ENCODE peak calls at places on chromosomes 5 and 9, in ten cellular contexts. One of them, this sample, is unnamed.

GRCh38 chr5:94102849-94103248 is 361.4 kb upstream of the POU5F2 start:
- DNase-seq in LoVo: no peak
- DNase-seq in stimulated activated CD4-positive, alpha-beta T cell treated with anti-CD3 and anti-CD28 coated beads, TNF-alpha, amount 100 ng/mL, for 1 hour: no peak
- DNase-seq in iPS-NIHi11: no peak
- DNase-seq in kidney epithelial cell: no peak
- DNase-seq in BE2C: no peak
- DNase-seq in ACHN: no peak
- DNase-seq in suprapubic skin: no peak
- DNase-seq in activated T-helper 1 cell treated with Interleukin-2 at 50 U/mL for 16 hours: no peak
- DNase-seq in PC-9: no peak
- DNase-seq in this sample: no peak

GRCh38 chr9:137083418-137084004 is 3.3 kb upstream of the MAN1B1 start:
- DNase-seq in LoVo: peak; percentile 85
- DNase-seq in stimulated activated CD4-positive, alpha-beta T cell treated with anti-CD3 and anti-CD28 coated beads, TNF-alpha, amount 100 ng/mL, for 1 hour: no peak
- DNase-seq in iPS-NIHi11: no peak
- DNase-seq in kidney epithelial cell: peak; percentile 96
- DNase-seq in BE2C: peak; percentile 89
- DNase-seq in ACHN: peak; percentile 96
- DNase-seq in suprapubic skin: peak; percentile 85
- DNase-seq in activated T-helper 1 cell treated with Interleukin-2 at 50 U/mL for 16 hours: no peak
- DNase-seq in PC-9: peak; percentile 87
- DNase-seq in this sample: no peak

GRCh38 chr9:121541945-121542344 is 42.3 kb upstream of the GGTA1 start:
- DNase-seq in LoVo: no peak
- DNase-seq in stimulated activated CD4-positive, alpha-beta T cell treated with anti-CD3 and anti-CD28 coated beads, TNF-alpha, amount 100 ng/mL, for 1 hour: no peak
- DNase-seq in iPS-NIHi11: no peak
- DNase-seq in kidney epithelial cell: no peak
- DNase-seq in BE2C: no peak
- DNase-seq in ACHN: no peak
- DNase-seq in suprapubic skin: no peak
- DNase-seq in activated T-helper 1 cell treated with Interleukin-2 at 50 U/mL for 16 hours: no peak
- DNase-seq in PC-9: no peak
- DNase-seq in this sample: no peak

GRCh38 chr5:176904276-176904675 is 5.1 kb upstream of the HK3 start:
- DNase-seq in LoVo: no peak
- DNase-seq in stimulated activated CD4-positive, alpha-beta T cell treated with anti-CD3 and anti-CD28 coated beads, TNF-alpha, amount 100 ng/mL, for 1 hour: no peak
- DNase-seq in iPS-NIHi11: no peak
- DNase-seq in kidney epithelial cell: no peak
- DNase-seq in BE2C: no peak
- DNase-seq in ACHN: peak; percentile 32
- DNase-seq in suprapubic skin: no peak
- DNase-seq in activated T-helper 1 cell treated with Interleukin-2 at 50 U/mL for 16 hours: no peak
- DNase-seq in PC-9: no peak
- DNase-seq in this sample: no peak

GRCh38 chr9:115442054-115442453 is 324.1 kb upstream of the TNC start:
- DNase-seq in LoVo: no peak
- DNase-seq in stimulated activated CD4-positive, alpha-beta T cell treated with anti-CD3 and anti-CD28 coated beads, TNF-alpha, amount 100 ng/mL, for 1 hour: no peak
- DNase-seq in iPS-NIHi11: no peak
- DNase-seq in kidney epithelial cell: peak; percentile 42
- DNase-seq in BE2C: no peak
- DNase-seq in ACHN: no peak
- DNase-seq in suprapubic skin: no peak
- DNase-seq in activated T-helper 1 cell treated with Interleukin-2 at 50 U/mL for 16 hours: no peak
- DNase-seq in PC-9: no peak
- DNase-seq in this sample: no peak

GRCh38 chr5:102971693-102972293 is 148.1 kb downstream of the GIN1 start:
- DNase-seq in LoVo: peak; percentile 15
- DNase-seq in stimulated activated CD4-positive, alpha-beta T cell treated with anti-CD3 and anti-CD28 coated beads, TNF-alpha, amount 100 ng/mL, for 1 hour: no peak
- DNase-seq in iPS-NIHi11: no peak
- DNase-seq in kidney epithelial cell: no peak
- DNase-seq in BE2C: no peak
- DNase-seq in ACHN: peak; percentile 46
- DNase-seq in suprapubic skin: no peak
- DNase-seq in activated T-helper 1 cell treated with Interleukin-2 at 50 U/mL for 16 hours: no peak
- DNase-seq in PC-9: no peak
- DNase-seq in this sample: no peak

GRCh38 chr9:27602107-27602836 is 29.0 kb upstream of the C9orf72 start:
- DNase-seq in LoVo: no peak
- DNase-seq in stimulated activated CD4-positive, alpha-beta T cell treated with anti-CD3 and anti-CD28 coated beads, TNF-alpha, amount 100 ng/mL, for 1 hour: no peak
- DNase-seq in iPS-NIHi11: no peak
- DNase-seq in kidney epithelial cell: no peak
- DNase-seq in BE2C: no peak
- DNase-seq in ACHN: no peak
- DNase-seq in suprapubic skin: no peak
- DNase-seq in activated T-helper 1 cell treated with Interleukin-2 at 50 U/mL for 16 hours: no peak
- DNase-seq in PC-9: no peak
- DNase-seq in this sample: no peak

GRCh38 chr9:8474937-8475336 is 675.4 kb upstream of the DMAC1 start:
- DNase-seq in LoVo: no peak
- DNase-seq in stimulated activated CD4-positive, alpha-beta T cell treated with anti-CD3 and anti-CD28 coated beads, TNF-alpha, amount 100 ng/mL, for 1 hour: no peak
- DNase-seq in iPS-NIHi11: no peak
- DNase-seq in kidney epithelial cell: no peak
- DNase-seq in BE2C: no peak
- DNase-seq in ACHN: no peak
- DNase-seq in suprapubic skin: no peak
- DNase-seq in activated T-helper 1 cell treated with Interleukin-2 at 50 U/mL for 16 hours: no peak
- DNase-seq in PC-9: no peak
- DNase-seq in this sample: no peak

GRCh38 chr5:107805819-107806218 is 135.1 kb upstream of the EFNA5 start:
- DNase-seq in LoVo: no peak
- DNase-seq in stimulated activated CD4-positive, alpha-beta T cell treated with anti-CD3 and anti-CD28 coated beads, TNF-alpha, amount 100 ng/mL, for 1 hour: no peak
- DNase-seq in iPS-NIHi11: peak; percentile 35
- DNase-seq in kidney epithelial cell: no peak
- DNase-seq in BE2C: peak; percentile 60
- DNase-seq in ACHN: no peak
- DNase-seq in suprapubic skin: no peak
- DNase-seq in activated T-helper 1 cell treated with Interleukin-2 at 50 U/mL for 16 hours: no peak
- DNase-seq in PC-9: no peak
- DNase-seq in this sample: no peak

GRCh38 chr5:119808474-119808873 is 179.1 kb downstream of the FAM170A start:
- DNase-seq in LoVo: no peak
- DNase-seq in stimulated activated CD4-positive, alpha-beta T cell treated with anti-CD3 and anti-CD28 coated beads, TNF-alpha, amount 100 ng/mL, for 1 hour: no peak
- DNase-seq in iPS-NIHi11: no peak
- DNase-seq in kidney epithelial cell: no peak
- DNase-seq in BE2C: no peak
- DNase-seq in ACHN: no peak
- DNase-seq in suprapubic skin: no peak
- DNase-seq in activated T-helper 1 cell treated with Interleukin-2 at 50 U/mL for 16 hours: no peak
- DNase-seq in PC-9: no peak
- DNase-seq in this sample: no peak

GRCh38 chr5:74391410-74391809 is 249.1 kb downstream of the ENC1 start:
- DNase-seq in LoVo: no peak
- DNase-seq in stimulated activated CD4-positive, alpha-beta T cell treated with anti-CD3 and anti-CD28 coated beads, TNF-alpha, amount 100 ng/mL, for 1 hour: no peak
- DNase-seq in iPS-NIHi11: no peak
- DNase-seq in kidney epithelial cell: no peak
- DNase-seq in BE2C: no peak
- DNase-seq in ACHN: no peak
- DNase-seq in suprapubic skin: no peak
- DNase-seq in activated T-helper 1 cell treated with Interleukin-2 at 50 U/mL for 16 hours: no peak
- DNase-seq in PC-9: no peak
- DNase-seq in this sample: no peak

GRCh38 chr5:157511656-157512644 is 51.9 kb downstream of the NIPAL4 start:
- DNase-seq in LoVo: peak; percentile 25
- DNase-seq in stimulated activated CD4-positive, alpha-beta T cell treated with anti-CD3 and anti-CD28 coated beads, TNF-alpha, amount 100 ng/mL, for 1 hour: no peak
- DNase-seq in iPS-NIHi11: peak; percentile 70
- DNase-seq in kidney epithelial cell: peak; percentile 92
- DNase-seq in BE2C: peak; percentile 52
- DNase-seq in ACHN: peak; percentile 80
- DNase-seq in suprapubic skin: peak; percentile 95
- DNase-seq in activated T-helper 1 cell treated with Interleukin-2 at 50 U/mL for 16 hours: no peak
- DNase-seq in PC-9: peak; percentile 87
- DNase-seq in this sample: no peak

GRCh38 chr5:39740404-39740803 is 315.6 kb upstream of the DAB2 start:
- DNase-seq in LoVo: no peak
- DNase-seq in stimulated activated CD4-positive, alpha-beta T cell treated with anti-CD3 and anti-CD28 coated beads, TNF-alpha, amount 100 ng/mL, for 1 hour: no peak
- DNase-seq in iPS-NIHi11: no peak
- DNase-seq in kidney epithelial cell: no peak
- DNase-seq in BE2C: no peak
- DNase-seq in ACHN: no peak
- DNase-seq in suprapubic skin: no peak
- DNase-seq in activated T-helper 1 cell treated with Interleukin-2 at 50 U/mL for 16 hours: no peak
- DNase-seq in PC-9: no peak
- DNase-seq in this sample: no peak

GRCh38 chr9:38421498-38422211 is 2.6 kb downstream of the IGFBPL1 start:
- DNase-seq in LoVo: no peak
- DNase-seq in stimulated activated CD4-positive, alpha-beta T cell treated with anti-CD3 and anti-CD28 coated beads, TNF-alpha, amount 100 ng/mL, for 1 hour: no peak
- DNase-seq in iPS-NIHi11: peak; percentile 65
- DNase-seq in kidney epithelial cell: no peak
- DNase-seq in BE2C: peak; percentile 78
- DNase-seq in ACHN: no peak
- DNase-seq in suprapubic skin: no peak
- DNase-seq in activated T-helper 1 cell treated with Interleukin-2 at 50 U/mL for 16 hours: no peak
- DNase-seq in PC-9: no peak
- DNase-seq in this sample: no peak

GRCh38 chr5:100175346-100175745 is 359.8 kb upstream of the FAM174A start:
- DNase-seq in LoVo: no peak
- DNase-seq in stimulated activated CD4-positive, alpha-beta T cell treated with anti-CD3 and anti-CD28 coated beads, TNF-alpha, amount 100 ng/mL, for 1 hour: no peak
- DNase-seq in iPS-NIHi11: no peak
- DNase-seq in kidney epithelial cell: no peak
- DNase-seq in BE2C: no peak
- DNase-seq in ACHN: no peak
- DNase-seq in suprapubic skin: no peak
- DNase-seq in activated T-helper 1 cell treated with Interleukin-2 at 50 U/mL for 16 hours: no peak
- DNase-seq in PC-9: no peak
- DNase-seq in this sample: no peak

GRCh38 chr5:10729320-10730133 is 31.5 kb downstream of the DAP start:
- DNase-seq in LoVo: no peak
- DNase-seq in stimulated activated CD4-positive, alpha-beta T cell treated with anti-CD3 and anti-CD28 coated beads, TNF-alpha, amount 100 ng/mL, for 1 hour: no peak
- DNase-seq in iPS-NIHi11: no peak
- DNase-seq in kidney epithelial cell: no peak
- DNase-seq in BE2C: no peak
- DNase-seq in ACHN: no peak
- DNase-seq in suprapubic skin: no peak
- DNase-seq in activated T-helper 1 cell treated with Interleukin-2 at 50 U/mL for 16 hours: no peak
- DNase-seq in PC-9: no peak
- DNase-seq in this sample: peak; percentile 14

GRCh38 chr5:123670981-123671557 is 159.1 kb downstream of the CSNK1G3 start:
- DNase-seq in LoVo: peak; percentile 64
- DNase-seq in stimulated activated CD4-positive, alpha-beta T cell treated with anti-CD3 and anti-CD28 coated beads, TNF-alpha, amount 100 ng/mL, for 1 hour: no peak
- DNase-seq in iPS-NIHi11: peak; percentile 47
- DNase-seq in kidney epithelial cell: no peak
- DNase-seq in BE2C: peak; percentile 54
- DNase-seq in ACHN: peak; percentile 58
- DNase-seq in suprapubic skin: no peak
- DNase-seq in activated T-helper 1 cell treated with Interleukin-2 at 50 U/mL for 16 hours: no peak
- DNase-seq in PC-9: peak; percentile 31
- DNase-seq in this sample: peak; percentile 42

GRCh38 chr5:83589786-83590185 is 118.2 kb downstream of the VCAN start:
- DNase-seq in LoVo: no peak
- DNase-seq in stimulated activated CD4-positive, alpha-beta T cell treated with anti-CD3 and anti-CD28 coated beads, TNF-alpha, amount 100 ng/mL, for 1 hour: no peak
- DNase-seq in iPS-NIHi11: no peak
- DNase-seq in kidney epithelial cell: no peak
- DNase-seq in BE2C: no peak
- DNase-seq in ACHN: no peak
- DNase-seq in suprapubic skin: no peak
- DNase-seq in activated T-helper 1 cell treated with Interleukin-2 at 50 U/mL for 16 hours: no peak
- DNase-seq in PC-9: no peak
- DNase-seq in this sample: no peak

GRCh38 chr5:33260098-33260497 is 180.7 kb upstream of the TARS1 start:
- DNase-seq in LoVo: no peak
- DNase-seq in stimulated activated CD4-positive, alpha-beta T cell treated with anti-CD3 and anti-CD28 coated beads, TNF-alpha, amount 100 ng/mL, for 1 hour: no peak
- DNase-seq in iPS-NIHi11: no peak
- DNase-seq in kidney epithelial cell: no peak
- DNase-seq in BE2C: no peak
- DNase-seq in ACHN: no peak
- DNase-seq in suprapubic skin: no peak
- DNase-seq in activated T-helper 1 cell treated with Interleukin-2 at 50 U/mL for 16 hours: no peak
- DNase-seq in PC-9: no peak
- DNase-seq in this sample: no peak

GRCh38 chr9:134284273-134284672 is 42.0 kb upstream of the RXRA start:
- DNase-seq in LoVo: no peak
- DNase-seq in stimulated activated CD4-positive, alpha-beta T cell treated with anti-CD3 and anti-CD28 coated beads, TNF-alpha, amount 100 ng/mL, for 1 hour: no peak
- DNase-seq in iPS-NIHi11: no peak
- DNase-seq in kidney epithelial cell: no peak
- DNase-seq in BE2C: no peak
- DNase-seq in ACHN: no peak
- DNase-seq in suprapubic skin: no peak
- DNase-seq in activated T-helper 1 cell treated with Interleukin-2 at 50 U/mL for 16 hours: no peak
- DNase-seq in PC-9: peak; percentile 47
- DNase-seq in this sample: no peak

GRCh38 chr5:124040799-124041198 is 528.8 kb downstream of the CSNK1G3 start:
- DNase-seq in LoVo: no peak
- DNase-seq in stimulated activated CD4-positive, alpha-beta T cell treated with anti-CD3 and anti-CD28 coated beads, TNF-alpha, amount 100 ng/mL, for 1 hour: no peak
- DNase-seq in iPS-NIHi11: no peak
- DNase-seq in kidney epithelial cell: no peak
- DNase-seq in BE2C: no peak
- DNase-seq in ACHN: no peak
- DNase-seq in suprapubic skin: no peak
- DNase-seq in activated T-helper 1 cell treated with Interleukin-2 at 50 U/mL for 16 hours: no peak
- DNase-seq in PC-9: no peak
- DNase-seq in this sample: no peak

GRCh38 chr9:15824310-15824709 is 271.5 kb downstream of the CCDC171 start:
- DNase-seq in LoVo: no peak
- DNase-seq in stimulated activated CD4-positive, alpha-beta T cell treated with anti-CD3 and anti-CD28 coated beads, TNF-alpha, amount 100 ng/mL, for 1 hour: no peak
- DNase-seq in iPS-NIHi11: peak; percentile 20
- DNase-seq in kidney epithelial cell: no peak
- DNase-seq in BE2C: peak; percentile 21
- DNase-seq in ACHN: peak; percentile 14
- DNase-seq in suprapubic skin: no peak
- DNase-seq in activated T-helper 1 cell treated with Interleukin-2 at 50 U/mL for 16 hours: no peak
- DNase-seq in PC-9: peak; percentile 23
- DNase-seq in this sample: no peak

GRCh38 chr5:171295299-171295698 is 13.7 kb upstream of the TLX3 start:
- DNase-seq in LoVo: no peak
- DNase-seq in stimulated activated CD4-positive, alpha-beta T cell treated with anti-CD3 and anti-CD28 coated beads, TNF-alpha, amount 100 ng/mL, for 1 hour: no peak
- DNase-seq in iPS-NIHi11: no peak
- DNase-seq in kidney epithelial cell: no peak
- DNase-seq in BE2C: no peak
- DNase-seq in ACHN: no peak
- DNase-seq in suprapubic skin: no peak
- DNase-seq in activated T-helper 1 cell treated with Interleukin-2 at 50 U/mL for 16 hours: no peak
- DNase-seq in PC-9: no peak
- DNase-seq in this sample: no peak

GRCh38 chr9:36258170-36258988 is at the start of gene GNE:
- DNase-seq in LoVo: peak; percentile 67
- DNase-seq in stimulated activated CD4-positive, alpha-beta T cell treated with anti-CD3 and anti-CD28 coated beads, TNF-alpha, amount 100 ng/mL, for 1 hour: peak; percentile 91
- DNase-seq in iPS-NIHi11: peak; percentile 94
- DNase-seq in kidney epithelial cell: peak; percentile 73
- DNase-seq in BE2C: peak; percentile 98
- DNase-seq in ACHN: peak; percentile 95
- DNase-seq in suprapubic skin: peak; percentile 99
- DNase-seq in activated T-helper 1 cell treated with Interleukin-2 at 50 U/mL for 16 hours: peak; percentile 96
- DNase-seq in PC-9: peak; percentile 90
- DNase-seq in this sample: peak; percentile 95

GRCh38 chr9:135924628-135925338 is 17.4 kb upstream of the CAMSAP1 start:
- DNase-seq in LoVo: no peak
- DNase-seq in stimulated activated CD4-positive, alpha-beta T cell treated with anti-CD3 and anti-CD28 coated beads, TNF-alpha, amount 100 ng/mL, for 1 hour: no peak
- DNase-seq in iPS-NIHi11: peak; percentile 55
- DNase-seq in kidney epithelial cell: no peak
- DNase-seq in BE2C: no peak
- DNase-seq in ACHN: no peak
- DNase-seq in suprapubic skin: peak; percentile 65
- DNase-seq in activated T-helper 1 cell treated with Interleukin-2 at 50 U/mL for 16 hours: no peak
- DNase-seq in PC-9: no peak
- DNase-seq in this sample: no peak

GRCh38 chr5:150001660-150002493 is 1.3 kb downstream of the HMGXB3 start:
- DNase-seq in LoVo: peak; percentile 78
- DNase-seq in stimulated activated CD4-positive, alpha-beta T cell treated with anti-CD3 and anti-CD28 coated beads, TNF-alpha, amount 100 ng/mL, for 1 hour: peak; percentile 25
- DNase-seq in iPS-NIHi11: peak; percentile 74
- DNase-seq in kidney epithelial cell: no peak
- DNase-seq in BE2C: peak; percentile 66
- DNase-seq in ACHN: peak; percentile 69
- DNase-seq in suprapubic skin: no peak
- DNase-seq in activated T-helper 1 cell treated with Interleukin-2 at 50 U/mL for 16 hours: peak; percentile 38
- DNase-seq in PC-9: peak; percentile 47
- DNase-seq in this sample: peak; percentile 57

GRCh38 chr5:132267931-132268501 is 10.5 kb downstream of the PDLIM4 start:
- DNase-seq in LoVo: no peak
- DNase-seq in stimulated activated CD4-positive, alpha-beta T cell treated with anti-CD3 and anti-CD28 coated beads, TNF-alpha, amount 100 ng/mL, for 1 hour: no peak
- DNase-seq in iPS-NIHi11: no peak
- DNase-seq in kidney epithelial cell: no peak
- DNase-seq in BE2C: no peak
- DNase-seq in ACHN: no peak
- DNase-seq in suprapubic skin: no peak
- DNase-seq in activated T-helper 1 cell treated with Interleukin-2 at 50 U/mL for 16 hours: no peak
- DNase-seq in PC-9: no peak
- DNase-seq in this sample: no peak

GRCh38 chr5:62306494-62307363 is 723 bp downstream of the KIF2A start:
- DNase-seq in LoVo: peak; percentile 18
- DNase-seq in stimulated activated CD4-positive, alpha-beta T cell treated with anti-CD3 and anti-CD28 coated beads, TNF-alpha, amount 100 ng/mL, for 1 hour: no peak
- DNase-seq in iPS-NIHi11: peak; percentile 58
- DNase-seq in kidney epithelial cell: no peak
- DNase-seq in BE2C: peak; percentile 68
- DNase-seq in ACHN: peak; percentile 37
- DNase-seq in suprapubic skin: peak; percentile 82
- DNase-seq in activated T-helper 1 cell treated with Interleukin-2 at 50 U/mL for 16 hours: peak; percentile 35
- DNase-seq in PC-9: peak; percentile 13
- DNase-seq in this sample: peak; percentile 69

This sample was measured in naive B cell.